ENCODE peak calls at places on chromosome 11, in six cellular contexts. R is H1, V is GM23338, C is GM12878, E is K562, U is HepG2. G is an unnamed sample.

GRCh38 chr11:102513869-102514268 is 16.7 kb downstream of the MMP7 start:
- DNase-seq in C (no peak), U (no peak), E (no peak), V (no peak), R (no peak), G (no peak)

GRCh38 chr11:79402912-79403311 is 37.9 kb downstream of the TENM4 start:
- DNase-seq in U (no peak), E (no peak), R (no peak), C (no peak), V (no peak), G (no peak)

GRCh38 chr11:13674799-13675509 is 6.5 kb downstream of the FAR1 start:
- DNase-seq in V (no peak), E (no peak), U (no peak), R (no peak), C (no peak), G (no peak)

GRCh38 chr11:959027-959426 is 33.4 kb downstream of the AP2A2 start:
- DNase-seq in E (no peak), R (no peak), C (no peak), V (peak; percentile 47), U (no peak), G (no peak)

GRCh38 chr11:110955797-110956196 is 243.6 kb upstream of the ARHGAP20 start:
- DNase-seq in E (no peak), U (no peak), R (no peak), C (no peak), V (no peak), G (no peak)

GRCh38 chr11:44574620-44575287 is 9.3 kb downstream of the CD82 start:
- DNase-seq in C (peak; percentile 66), V (no peak), U (no peak), E (no peak), R (no peak), G (no peak)

GRCh38 chr11:60944504-60945294 is 7.3 kb downstream of the SLC15A3 start:
- DNase-seq in R (no peak), E (peak; percentile 55), U (no peak), V (peak; percentile 48), C (no peak), G (no peak)

GRCh38 chr11:110835103-110835502 is 122.9 kb upstream of the ARHGAP20 start:
- DNase-seq in U (no peak), R (no peak), E (no peak), V (no peak), C (no peak), G (no peak)

GRCh38 chr11:11552688-11553087 is 69.1 kb downstream of the GALNT18 start:
- DNase-seq in R (no peak), E (no peak), C (no peak), U (no peak), V (no peak), G (no peak)

GRCh38 chr11:118928108-118928869 is 2.6 kb upstream of the BCL9L start:
- DNase-seq in U (peak; percentile 87), E (peak; percentile 93), V (peak; percentile 93), C (peak; percentile 67), R (no peak), G (peak; percentile 94)

GRCh38 chr11:14522801-14523200 is 2.6 kb upstream of the PSMA1 start:
- DNase-seq in E (no peak), U (no peak), V (no peak), C (no peak), R (no peak), G (no peak)

GRCh38 chr11:103637250-103637649 is 399.2 kb upstream of the DDI1 start:
- DNase-seq in R (no peak), E (no peak), V (peak; percentile 5), U (no peak), C (no peak), G (no peak)

GRCh38 chr11:64868904-64869570 is 9.4 kb downstream of the EHD1 start:
- DNase-seq in V (no peak), R (no peak), E (no peak), C (no peak), U (no peak), G (no peak)

GRCh38 chr11:129446572-129446971 is 70.9 kb downstream of the BARX2 start:
- DNase-seq in C (no peak), U (no peak), E (no peak), R (no peak), V (no peak), G (no peak)

GRCh38 chr11:86193297-86194095 is 51.1 kb upstream of the EED start:
- DNase-seq in R (peak; percentile 33), V (peak; percentile 94), C (peak; percentile 78), U (peak; percentile 76), E (peak; percentile 88), G (peak; percentile 82)

GRCh38 chr11:102791271-102792036 is 6.5 kb downstream of the MMP1 start:
- DNase-seq in U (no peak), R (no peak), V (no peak), C (no peak), E (no peak), G (no peak)

GRCh38 chr11:114250993-114251796 is 45.0 kb upstream of the NNMT start:
- DNase-seq in E (peak; percentile 65), R (no peak), V (peak; percentile 44), U (no peak), C (no peak), G (no peak)

GRCh38 chr11:121613724-121614123 is 161.0 kb upstream of the SORL1-AS1 start:
- DNase-seq in V (no peak), C (no peak), R (no peak), U (no peak), E (no peak), G (no peak)

GRCh38 chr11:33696931-33697638 is 3.5 kb downstream of the C11orf91 start:
- DNase-seq in R (no peak), C (no peak), V (no peak), U (no peak), E (no peak), G (no peak)

GRCh38 chr11:72735495-72736027 is 16.6 kb downstream of the ARAP1 start:
- DNase-seq in R (no peak), C (no peak), E (peak; percentile 53), U (peak; percentile 47), V (peak; percentile 68), G (no peak)

GRCh38 chr11:2517386-2518064 is 72.7 kb downstream of the KCNQ1 start:
- DNase-seq in U (no peak), E (no peak), R (no peak), V (no peak), C (no peak), G (peak; percentile 6)

GRCh38 chr11:61728940-61729219 is 23.6 kb upstream of the MYRF start:
- DNase-seq in E (no peak), C (no peak), U (no peak), R (no peak), V (no peak), G (no peak)

GRCh38 chr11:20077973-20078372 is 82.3 kb downstream of the DBX1 start:
- DNase-seq in V (no peak), E (no peak), U (no peak), R (no peak), C (no peak), G (no peak)
- TF ChIP-seq CREB1 in V (no peak), E (no peak), U (no peak), R (no peak), C (no peak), G (no peak)

DNA sequence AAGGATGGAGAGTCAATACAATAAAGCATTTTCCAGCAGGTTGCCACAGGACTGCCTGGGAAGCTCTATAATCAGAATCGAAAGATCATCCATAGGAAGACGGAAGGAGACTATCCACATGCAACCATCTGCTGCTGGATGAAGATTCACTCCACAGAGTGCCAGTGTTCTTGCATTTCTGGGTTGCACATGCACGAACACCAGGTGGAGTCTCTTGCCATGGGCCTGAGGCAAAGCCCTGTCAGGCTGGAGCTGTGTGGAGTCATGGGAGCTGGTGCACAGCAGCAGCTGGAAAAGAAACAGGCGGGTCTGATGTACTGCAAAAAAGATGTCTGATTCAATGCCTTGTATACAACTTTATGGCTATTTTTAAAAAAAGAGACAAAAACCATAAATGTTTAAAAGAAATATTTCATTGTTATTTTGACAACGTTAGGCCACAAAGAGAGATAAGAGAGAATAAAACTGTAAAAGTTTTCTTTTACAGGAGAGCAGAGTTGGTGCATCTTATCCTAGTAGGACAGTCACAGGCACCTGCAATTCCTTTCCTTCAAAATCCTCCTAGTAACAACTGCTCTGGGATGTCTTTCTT is 12.9 kb upstream of the FAT3 start:
- DNase-seq in U (peak; percentile 4), V (peak; percentile 63), R (no peak), E (no peak), C (no peak), G (peak; percentile 52)
- TF ChIP-seq CTCF in U (peak; percentile 53), V (peak; percentile 47), R (peak; percentile 58), E (no peak), C (no peak), G (no peak)

GRCh38 chr11:109196016-109196415 is 226.0 kb upstream of the C11orf87 start:
- DNase-seq in E (no peak), C (no peak), V (no peak), U (no peak), R (no peak), G (no peak)
- TF ChIP-seq CREB1 in E (no peak), C (no peak), V (no peak), U (no peak), R (no peak), G (no peak)

GRCh38 chr11:94925422-94926270 is 47.7 kb downstream of the CWC15 start:
- DNase-seq in V (no peak), U (no peak), E (no peak), C (no peak), R (no peak), G (no peak)
- TF ChIP-seq CTCF in V (no peak), U (no peak), E (no peak), C (no peak), R (no peak), G (no peak)

DNA sequence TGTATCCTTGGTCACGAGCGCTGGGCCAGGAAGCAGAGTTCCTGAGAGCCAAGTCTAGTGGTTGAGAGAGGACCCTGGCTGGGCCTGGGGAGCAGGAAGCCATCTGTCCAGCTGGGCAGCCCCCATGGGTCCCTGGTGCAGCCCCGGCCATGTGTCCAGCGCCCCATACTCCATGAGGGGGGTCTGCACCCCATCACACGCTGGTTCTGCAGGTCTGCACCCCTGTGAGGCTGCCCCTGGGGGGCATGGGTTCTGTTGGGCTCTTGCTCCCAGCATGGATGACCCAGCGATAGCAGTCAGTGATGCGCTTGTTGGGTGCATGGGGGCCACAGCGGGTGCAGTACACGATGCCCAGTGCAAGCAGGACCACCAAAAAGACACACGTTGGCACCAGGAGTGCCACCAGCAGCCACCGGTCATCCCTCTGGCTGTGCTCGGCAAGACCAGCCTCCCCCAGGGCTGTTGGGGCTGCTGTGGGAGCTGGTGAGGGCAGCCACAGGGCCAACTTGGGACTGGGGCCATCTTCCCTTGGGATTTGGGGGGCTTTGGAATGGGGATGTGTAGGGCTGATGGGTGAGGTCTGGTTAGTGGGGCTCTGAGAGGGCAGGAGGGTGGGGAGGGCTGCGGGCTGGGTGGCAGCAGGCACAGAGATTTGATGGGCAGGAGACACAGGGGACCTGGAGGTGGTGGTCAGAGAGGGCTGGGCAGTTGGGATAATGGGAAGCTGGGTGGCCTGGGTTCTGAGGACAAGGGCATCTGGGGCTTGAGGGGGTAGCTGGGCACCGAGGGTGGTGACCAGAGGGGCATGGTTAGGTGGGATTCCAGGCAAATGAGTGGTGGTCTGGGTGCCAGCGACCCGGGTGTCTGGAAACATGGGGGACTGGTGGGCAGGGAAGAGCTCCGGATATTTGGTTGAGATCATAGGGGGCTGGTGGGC is 2.0 kb downstream of the CD248 start:
- DNase-seq in R (no peak), U (no peak), C (no peak), V (no peak), E (no peak), G (no peak)
- TF ChIP-seq CREB1 in R (no peak), U (no peak), C (no peak), V (no peak), E (no peak), G (no peak)

GRCh38 chr11:116990811-116991210 is 107.4 kb downstream of the SIK3 start:
- DNase-seq in V (no peak), E (no peak), R (no peak), C (no peak), U (no peak), G (no peak)
- TF ChIP-seq CTCF in V (no peak), E (no peak), R (no peak), C (no peak), U (no peak), G (no peak)

GRCh38 chr11:70397983-70398833 is at the start of gene CTTN:
- DNase-seq in U (peak; percentile 79), V (peak; percentile 96), R (peak; percentile 80), E (peak; percentile 98), C (peak; percentile 24), G (peak; percentile 91)
- TF ChIP-seq CREB1 in U (no peak), V (no peak), R (no peak), E (peak; percentile 11), C (no peak), G (no peak)

G was measured in WTC11.